ENCODE peak calls at places on chromosomes 11 and 22, in seven cellular contexts. G, W, Z, S, P, L and R are unnamed samples.

GRCh38 chr11:79025622-79026021 is 415.2 kb downstream of the TENM4 start:
- DNase-seq in G (no peak), W (no peak), Z (no peak), S (no peak), P (peak), L (peak), R (no peak)

GRCh38 chr22:33889748-33890147 is 30.5 kb downstream of the LARGE1 start:
- DNase-seq in G (no peak), W (no peak), Z (no peak), S (no peak), P (no peak), L (no peak), R (no peak)

GRCh38 chr11:80990885-80991284 is 1550.1 kb upstream of the TENM4 start:
- DNase-seq in G (no peak), W (no peak), Z (no peak), S (no peak), P (no peak), L (no peak), R (no peak)

GRCh38 chr11:109939176-109939810 is 153.9 kb upstream of the ZC3H12C start:
- DNase-seq in G (peak), W (peak), Z (peak), S (peak), P (peak), L (peak), R (peak)

GRCh38 chr11:47270331-47271271 is 668 bp downstream of the MADD start:
- DNase-seq in G (peak), W (no peak), Z (peak), S (peak), P (no peak), L (peak), R (peak)

GRCh38 chr11:19772480-19772879 is 59.8 kb downstream of the NAV2 start:
- DNase-seq in G (no peak), W (no peak), Z (no peak), S (no peak), P (peak), L (peak), R (no peak)

GRCh38 chr11:2105536-2105935 is 33.7 kb downstream of the IGF2 start:
- DNase-seq in G (no peak), W (no peak), Z (no peak), S (no peak), P (no peak), L (no peak), R (no peak)

GRCh38 chr11:112724194-112724790 is 236.9 kb upstream of the NCAM1 start:
- DNase-seq in G (no peak), W (no peak), Z (no peak), S (no peak), P (no peak), L (no peak), R (no peak)

GRCh38 chr11:35352107-35352888 is 67.1 kb downstream of the SLC1A2 start:
- DNase-seq in G (no peak), W (no peak), Z (peak), S (no peak), P (no peak), L (no peak), R (no peak)

GRCh38 chr11:69644071-69644961 is 3.4 kb downstream of the CCND1 start:
- DNase-seq in G (peak), W (no peak), Z (peak), S (no peak), P (no peak), L (no peak), R (peak)

GRCh38 chr22:30572840-30573593 is 1.4 kb downstream of the GAL3ST1 start:
- DNase-seq in G (no peak), W (no peak), Z (peak), S (no peak), P (no peak), L (no peak), R (peak)

GRCh38 chr11:112440518-112440917 is 179.9 kb upstream of the PLET1 start:
- DNase-seq in G (no peak), W (peak), Z (no peak), S (no peak), P (peak), L (peak), R (no peak)

GRCh38 chr11:48055292-48056132 is 75.2 kb downstream of the PTPRJ start:
- DNase-seq in G (peak), W (no peak), Z (no peak), S (no peak), P (no peak), L (peak), R (peak)

GRCh38 chr11:93326681-93327080 is 3.9 kb upstream of the DEUP1 start:
- DNase-seq in G (no peak), W (no peak), Z (no peak), S (no peak), P (no peak), L (no peak), R (no peak)

GRCh38 chr11:93329936-93330445 is 551 bp upstream of the DEUP1 start:
- DNase-seq in G (no peak), W (no peak), Z (peak), S (no peak), P (peak), L (peak), R (peak)

DNA sequence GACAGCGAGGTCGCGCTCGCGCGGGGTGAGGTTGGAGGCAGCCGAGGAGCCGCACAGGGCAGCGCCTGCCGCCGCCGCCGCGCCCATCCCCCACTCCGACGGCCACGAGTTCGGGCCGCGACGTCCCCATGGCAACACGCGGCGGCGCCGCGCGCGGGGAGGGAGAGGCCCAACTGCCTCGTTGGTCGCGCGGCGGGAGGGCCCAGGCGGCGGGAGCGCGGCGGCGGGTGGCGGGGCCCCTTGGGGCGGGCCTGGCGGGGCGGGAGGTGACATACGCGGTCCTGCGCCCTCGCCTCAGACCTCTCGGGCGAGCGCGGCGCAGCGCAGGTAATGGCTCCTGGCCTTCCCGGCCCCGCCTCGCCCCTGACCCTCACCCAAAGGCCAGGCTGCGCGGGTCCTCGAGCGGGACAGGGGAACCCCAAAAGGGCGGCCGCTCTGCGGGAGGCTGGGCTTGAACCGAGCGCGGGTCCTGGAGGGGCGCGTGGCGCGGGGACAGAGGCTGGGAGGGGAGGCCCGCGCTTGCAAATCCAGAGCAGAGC is at the start of gene DEUP1:
- DNase-seq in G (peak), W (no peak), Z (peak), S (peak), P (peak), L (peak), R (peak)
- TF ChIP-seq EZH2 in G (no peak), W (no peak), Z (peak), S (no peak), P (peak), L (no peak), R (no peak)

GRCh38 chr22:46149493-46149997 is 781 bp upstream of the PPARA start:
- DNase-seq in G (no peak), W (no peak), Z (peak), S (peak), P (peak), L (peak), R (peak)

GRCh38 chr22:46148336-46148735 is 2.0 kb upstream of the PPARA start:
- DNase-seq in G (no peak), W (no peak), Z (no peak), S (no peak), P (no peak), L (no peak), R (no peak)

GRCh38 chr22:46149998-46150549 is at the start of gene PPARA:
- DNase-seq in G (peak), W (peak), Z (peak), S (peak), P (peak), L (peak), R (peak)

GRCh38 chr22:46148885-46149492 is 1.3 kb upstream of the PPARA start:
- DNase-seq in G (no peak), W (no peak), Z (no peak), S (no peak), P (no peak), L (no peak), R (no peak)

DNA sequence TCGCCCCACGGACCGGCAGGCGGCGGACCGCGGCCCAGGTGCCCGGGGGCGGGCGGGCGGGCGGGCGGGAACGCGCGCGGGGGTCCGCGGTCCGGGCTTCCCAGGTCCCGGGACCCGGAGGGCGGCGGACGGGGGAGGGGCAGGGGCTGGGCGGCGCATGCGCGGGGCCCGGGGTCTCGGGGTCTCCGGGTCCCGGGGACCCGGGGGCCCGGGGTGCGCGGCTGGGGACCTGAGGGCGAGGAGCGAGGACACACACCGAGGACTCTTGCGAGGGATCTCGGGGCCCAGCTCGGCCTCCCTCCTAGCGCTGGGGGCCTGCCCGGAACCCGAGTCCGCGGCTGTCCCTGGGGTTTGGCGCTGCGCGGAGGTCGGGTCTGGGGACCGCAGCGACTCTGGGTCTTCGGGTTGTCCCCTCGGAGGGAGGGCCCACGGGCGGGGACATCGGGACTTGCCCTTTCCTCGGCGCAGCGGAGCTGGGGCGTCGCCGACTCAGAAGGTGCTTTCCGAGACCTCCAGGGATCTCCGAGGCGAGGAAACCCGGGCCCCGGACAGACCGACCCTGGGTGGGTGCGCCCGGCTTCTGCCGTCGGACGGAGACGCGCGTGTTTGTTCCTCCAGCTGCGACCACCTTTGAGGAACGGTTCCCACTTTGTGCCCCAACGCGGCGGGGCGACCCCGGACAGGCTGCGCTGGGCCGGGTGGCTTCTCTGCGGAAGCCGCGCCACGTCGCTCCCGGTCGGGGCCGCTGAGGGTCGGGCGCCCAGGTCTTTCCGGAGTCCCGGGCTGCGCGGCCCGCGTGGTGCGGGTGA is 493 bp downstream of the PPARA start:
- DNase-seq in G (no peak), W (no peak), Z (peak), S (peak), P (peak), L (peak), R (peak)
- TF ChIP-seq EZH2phosphoT487 in G (no peak), W (no peak), Z (no peak), S (no peak), P (peak), L (no peak), R (no peak)

GRCh38 chr11:1000357-1000982 is 36.0 kb downstream of the MUC6 start:
- DNase-seq in G (no peak), W (no peak), Z (no peak), S (no peak), P (no peak), L (no peak), R (no peak)
- H3K4me2 ChIP-seq in G (no peak), W (no peak), Z (no peak), S (no peak), P (no peak), L (no peak), R (no peak)

GRCh38 chr11:119114351-119114750 is 7.0 kb upstream of the HINFP start:
- DNase-seq in G (no peak), W (no peak), Z (no peak), S (no peak), P (no peak), L (no peak), R (no peak)
- TF ChIP-seq EZH2 in G (no peak), W (no peak), Z (no peak), S (no peak), P (no peak), L (no peak), R (no peak)

DNA sequence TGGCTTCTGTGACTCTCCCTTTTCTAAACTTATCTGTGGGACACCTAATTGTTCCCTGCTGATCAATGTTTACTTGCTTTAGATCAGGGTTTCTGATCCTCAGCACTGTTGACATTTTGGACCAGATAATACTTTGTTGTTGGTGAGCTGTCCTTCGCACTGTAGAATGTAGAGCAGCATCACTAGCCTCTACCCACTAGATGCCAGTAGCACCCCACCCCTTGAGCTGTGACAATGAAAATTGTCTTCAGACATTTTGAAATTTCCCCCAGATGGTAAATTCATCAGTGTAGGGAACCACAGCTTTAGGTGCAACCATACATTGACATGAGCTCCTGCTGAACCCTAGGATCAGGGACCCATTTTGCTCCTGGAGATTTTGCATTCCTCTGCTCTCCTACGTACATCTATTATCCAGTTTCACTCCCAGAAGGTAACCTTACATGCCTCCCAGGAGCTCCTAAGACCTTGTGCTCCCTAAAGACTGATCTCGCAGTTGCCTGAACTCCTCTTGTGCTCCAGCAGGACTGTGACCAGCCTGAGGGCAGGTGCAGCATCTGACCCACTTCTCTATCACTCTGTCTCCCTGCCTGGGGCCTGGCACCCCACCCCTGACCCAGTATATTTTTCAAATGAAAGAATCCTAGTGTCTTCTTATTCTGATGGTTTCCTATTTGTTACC is 107.8 kb downstream of the FAR1 start:
- DNase-seq in G (peak), W (peak), Z (peak), S (peak), P (peak), L (peak), R (no peak)
- TF ChIP-seq EZH2phosphoT487 in G (no peak), W (no peak), Z (no peak), S (no peak), P (no peak), L (no peak), R (no peak)

GRCh38 chr11:9380773-9381172 is 3.7 kb upstream of the IPO7 start:
- DNase-seq in G (no peak), W (no peak), Z (no peak), S (no peak), P (no peak), L (peak), R (no peak)

GRCh38 chr11:9384535-9385287 is at the start of gene IPO7:
- DNase-seq in G (peak), W (peak), Z (peak), S (peak), P (peak), L (peak), R (peak)

DNA sequence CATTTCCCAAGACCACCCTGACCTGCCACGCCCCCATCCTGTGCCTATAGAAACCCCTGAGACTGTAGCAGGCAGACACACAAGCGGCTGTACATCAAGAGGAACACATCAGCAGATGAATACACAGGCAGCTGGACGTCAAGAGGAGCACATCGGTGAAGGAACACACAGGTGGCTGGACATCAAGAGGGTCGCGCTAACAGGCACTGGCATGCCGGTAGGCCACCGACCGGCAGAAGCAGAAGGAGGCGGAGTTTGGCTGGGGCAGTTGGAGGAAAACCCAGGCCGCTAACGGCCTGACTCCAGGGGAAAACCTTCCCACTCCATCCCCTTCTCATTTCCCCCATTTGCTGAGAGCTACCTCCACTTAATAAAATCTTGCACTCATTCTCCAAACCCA is 5.4 kb upstream of the IPO7 start:
- DNase-seq in G (no peak), W (no peak), Z (no peak), S (no peak), P (no peak), L (peak), R (no peak)
- H3K4me2 ChIP-seq in G (no peak), W (no peak), Z (no peak), S (no peak), P (no peak), L (peak), R (no peak)

DNA sequence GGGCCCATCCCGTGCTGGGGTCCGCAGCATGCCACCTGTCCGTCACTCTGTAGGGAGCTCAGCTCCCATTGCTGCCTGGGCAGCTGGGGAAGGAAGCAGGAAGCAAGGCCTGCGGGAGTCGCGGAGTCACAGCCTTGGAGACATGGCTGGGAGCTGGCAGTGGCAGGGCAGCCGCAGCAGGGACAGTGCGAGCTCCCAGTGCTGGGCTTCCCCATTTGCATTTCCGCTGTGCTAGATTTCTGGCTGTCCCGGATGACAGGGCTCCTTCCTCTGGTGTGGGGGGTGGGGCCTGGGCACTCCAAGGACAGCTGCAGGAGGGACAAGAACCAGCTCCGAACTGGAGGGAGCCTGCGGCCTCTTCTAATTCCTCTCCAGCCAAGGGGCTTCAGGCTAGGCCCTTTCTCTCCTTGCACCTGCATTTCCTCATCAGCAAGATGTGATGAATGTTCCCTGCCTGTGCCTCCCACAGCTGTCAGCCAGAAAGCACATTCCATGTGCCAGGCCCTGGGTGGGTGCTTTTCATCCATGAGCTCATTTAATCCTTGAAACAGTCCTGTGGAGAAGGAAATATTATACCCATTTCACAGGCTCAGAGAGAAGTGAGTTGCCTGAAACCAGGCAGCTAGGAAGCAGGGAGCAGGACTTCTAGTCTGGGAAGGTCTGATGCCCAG is 48.0 kb downstream of the MYO7A start:
- DNase-seq in G (no peak), W (no peak), Z (no peak), S (no peak), P (peak), L (peak), R (no peak)
- TF ChIP-seq EZH2 in G (no peak), W (no peak), Z (no peak), S (no peak), P (no peak), L (no peak), R (no peak)

GRCh38 chr22:49983148-49984042 is 22.8 kb downstream of the PIM3 start:
- DNase-seq in G (no peak), W (no peak), Z (no peak), S (no peak), P (peak), L (peak), R (peak)
- TF ChIP-seq EZH2phosphoT487 in G (no peak), W (no peak), Z (no peak), S (no peak), P (peak), L (no peak), R (no peak)